ENCODE peak calls at places on chromosome 2, in seven cellular contexts. One of them, this sample, is unnamed.

GRCh38 chr2:212228651-212229253 is 309.9 kb downstream of the ERBB4 start:
- DNase-seq in stimulated activated CD4-positive, alpha-beta T cell treated with anti-CD3 and anti-CD28 coated beads, Interleukin-12 subunit alpha, Interleukin-12 subunit beta, amount 100 ng/mL, for 4 hours: no peak
- DNase-seq in lower lobe of right lung: no peak
- DNase-seq in CD4-positive, alpha-beta memory T cell: no peak
- DNase-seq in stimulated activated naive B cell treated with anti-CD40 and anti-IgM and Interleukin-4, amounts not matched to agents 10 μg/mL and 1 μg/mL and 100 μg/mL, for 72 hours: no peak
- DNase-seq in activated CD8-positive, alpha-beta T cell treated with anti-CD3 and anti-CD28 coated beads for 36 hours: no peak
- DNase-seq in stimulated activated CD8-positive, alpha-beta memory T cell treated with anti-CD3 and anti-CD28 coated beads, Interleukin-2, amount 100 ng/mL, for 48 hours: no peak
- DNase-seq in this sample: no peak

GRCh38 chr2:44964704-44965343 is 23.3 kb downstream of the SIX3 start:
- DNase-seq in stimulated activated CD8-positive, alpha-beta memory T cell treated with anti-CD3 and anti-CD28 coated beads, Interleukin-2, amount 100 ng/mL, for 48 hours: no peak
- DNase-seq in lower lobe of right lung: no peak
- DNase-seq in stimulated activated naive B cell treated with anti-CD40 and anti-IgM and Interleukin-4, amounts not matched to agents 10 μg/mL and 1 μg/mL and 100 μg/mL, for 72 hours: no peak
- DNase-seq in stimulated activated CD4-positive, alpha-beta T cell treated with anti-CD3 and anti-CD28 coated beads, Interleukin-12 subunit alpha, Interleukin-12 subunit beta, amount 100 ng/mL, for 4 hours: no peak
- DNase-seq in activated CD8-positive, alpha-beta T cell treated with anti-CD3 and anti-CD28 coated beads for 36 hours: no peak
- DNase-seq in CD4-positive, alpha-beta memory T cell: no peak
- DNase-seq in this sample: no peak

GRCh38 chr2:150612957-150613710 is 125.7 kb upstream of the RND3 start:
- DNase-seq in stimulated activated naive B cell treated with anti-CD40 and anti-IgM and Interleukin-4, amounts not matched to agents 10 μg/mL and 1 μg/mL and 100 μg/mL, for 72 hours: no peak
- DNase-seq in stimulated activated CD8-positive, alpha-beta memory T cell treated with anti-CD3 and anti-CD28 coated beads, Interleukin-2, amount 100 ng/mL, for 48 hours: no peak
- DNase-seq in stimulated activated CD4-positive, alpha-beta T cell treated with anti-CD3 and anti-CD28 coated beads, Interleukin-12 subunit alpha, Interleukin-12 subunit beta, amount 100 ng/mL, for 4 hours: no peak
- DNase-seq in lower lobe of right lung: no peak
- DNase-seq in CD4-positive, alpha-beta memory T cell: no peak
- DNase-seq in activated CD8-positive, alpha-beta T cell treated with anti-CD3 and anti-CD28 coated beads for 36 hours: no peak
- DNase-seq in this sample: no peak

GRCh38 chr2:69022548-69022947 is 9.6 kb downstream of the ANTXR1 start:
- DNase-seq in stimulated activated naive B cell treated with anti-CD40 and anti-IgM and Interleukin-4, amounts not matched to agents 10 μg/mL and 1 μg/mL and 100 μg/mL, for 72 hours: no peak
- DNase-seq in CD4-positive, alpha-beta memory T cell: no peak
- DNase-seq in stimulated activated CD8-positive, alpha-beta memory T cell treated with anti-CD3 and anti-CD28 coated beads, Interleukin-2, amount 100 ng/mL, for 48 hours: no peak
- DNase-seq in stimulated activated CD4-positive, alpha-beta T cell treated with anti-CD3 and anti-CD28 coated beads, Interleukin-12 subunit alpha, Interleukin-12 subunit beta, amount 100 ng/mL, for 4 hours: no peak
- DNase-seq in lower lobe of right lung: no peak
- DNase-seq in activated CD8-positive, alpha-beta T cell treated with anti-CD3 and anti-CD28 coated beads for 36 hours: no peak
- DNase-seq in this sample: no peak

GRCh38 chr2:127134235-127134634 is 27.3 kb upstream of the BIN1 start:
- DNase-seq in activated CD8-positive, alpha-beta T cell treated with anti-CD3 and anti-CD28 coated beads for 36 hours: no peak
- DNase-seq in lower lobe of right lung: no peak
- DNase-seq in CD4-positive, alpha-beta memory T cell: no peak
- DNase-seq in stimulated activated CD4-positive, alpha-beta T cell treated with anti-CD3 and anti-CD28 coated beads, Interleukin-12 subunit alpha, Interleukin-12 subunit beta, amount 100 ng/mL, for 4 hours: no peak
- DNase-seq in stimulated activated naive B cell treated with anti-CD40 and anti-IgM and Interleukin-4, amounts not matched to agents 10 μg/mL and 1 μg/mL and 100 μg/mL, for 72 hours: no peak
- DNase-seq in stimulated activated CD8-positive, alpha-beta memory T cell treated with anti-CD3 and anti-CD28 coated beads, Interleukin-2, amount 100 ng/mL, for 48 hours: no peak
- DNase-seq in this sample: no peak

GRCh38 chr2:163595033-163595432 is 140.8 kb downstream of the FIGN start:
- DNase-seq in CD4-positive, alpha-beta memory T cell: no peak
- DNase-seq in activated CD8-positive, alpha-beta T cell treated with anti-CD3 and anti-CD28 coated beads for 36 hours: no peak
- DNase-seq in lower lobe of right lung: no peak
- DNase-seq in stimulated activated naive B cell treated with anti-CD40 and anti-IgM and Interleukin-4, amounts not matched to agents 10 μg/mL and 1 μg/mL and 100 μg/mL, for 72 hours: no peak
- DNase-seq in stimulated activated CD8-positive, alpha-beta memory T cell treated with anti-CD3 and anti-CD28 coated beads, Interleukin-2, amount 100 ng/mL, for 48 hours: no peak
- DNase-seq in stimulated activated CD4-positive, alpha-beta T cell treated with anti-CD3 and anti-CD28 coated beads, Interleukin-12 subunit alpha, Interleukin-12 subunit beta, amount 100 ng/mL, for 4 hours: no peak
- DNase-seq in this sample: no peak

GRCh38 chr2:85564144-85564563 is 2.9 kb upstream of the GGCX start:
- DNase-seq in stimulated activated CD8-positive, alpha-beta memory T cell treated with anti-CD3 and anti-CD28 coated beads, Interleukin-2, amount 100 ng/mL, for 48 hours: no peak
- DNase-seq in CD4-positive, alpha-beta memory T cell: no peak
- DNase-seq in stimulated activated naive B cell treated with anti-CD40 and anti-IgM and Interleukin-4, amounts not matched to agents 10 μg/mL and 1 μg/mL and 100 μg/mL, for 72 hours: no peak
- DNase-seq in activated CD8-positive, alpha-beta T cell treated with anti-CD3 and anti-CD28 coated beads for 36 hours: no peak
- DNase-seq in lower lobe of right lung: no peak
- DNase-seq in stimulated activated CD4-positive, alpha-beta T cell treated with anti-CD3 and anti-CD28 coated beads, Interleukin-12 subunit alpha, Interleukin-12 subunit beta, amount 100 ng/mL, for 4 hours: no peak
- DNase-seq in this sample: no peak

GRCh38 chr2:153487482-153487881 is 8.9 kb upstream of the RPRM start:
- DNase-seq in CD4-positive, alpha-beta memory T cell: no peak
- DNase-seq in stimulated activated CD8-positive, alpha-beta memory T cell treated with anti-CD3 and anti-CD28 coated beads, Interleukin-2, amount 100 ng/mL, for 48 hours: no peak
- DNase-seq in lower lobe of right lung: no peak
- DNase-seq in stimulated activated naive B cell treated with anti-CD40 and anti-IgM and Interleukin-4, amounts not matched to agents 10 μg/mL and 1 μg/mL and 100 μg/mL, for 72 hours: no peak
- DNase-seq in stimulated activated CD4-positive, alpha-beta T cell treated with anti-CD3 and anti-CD28 coated beads, Interleukin-12 subunit alpha, Interleukin-12 subunit beta, amount 100 ng/mL, for 4 hours: no peak
- DNase-seq in activated CD8-positive, alpha-beta T cell treated with anti-CD3 and anti-CD28 coated beads for 36 hours: no peak
- DNase-seq in this sample: no peak

GRCh38 chr2:128421286-128421685 is 102.6 kb upstream of the HS6ST1 start:
- DNase-seq in stimulated activated CD8-positive, alpha-beta memory T cell treated with anti-CD3 and anti-CD28 coated beads, Interleukin-2, amount 100 ng/mL, for 48 hours: no peak
- DNase-seq in stimulated activated naive B cell treated with anti-CD40 and anti-IgM and Interleukin-4, amounts not matched to agents 10 μg/mL and 1 μg/mL and 100 μg/mL, for 72 hours: no peak
- DNase-seq in CD4-positive, alpha-beta memory T cell: no peak
- DNase-seq in activated CD8-positive, alpha-beta T cell treated with anti-CD3 and anti-CD28 coated beads for 36 hours: no peak
- DNase-seq in lower lobe of right lung: no peak
- DNase-seq in stimulated activated CD4-positive, alpha-beta T cell treated with anti-CD3 and anti-CD28 coated beads, Interleukin-12 subunit alpha, Interleukin-12 subunit beta, amount 100 ng/mL, for 4 hours: no peak
- DNase-seq in this sample: no peak

GRCh38 chr2:26279886-26280285 is 35.1 kb downstream of the HADHB start:
- DNase-seq in CD4-positive, alpha-beta memory T cell: no peak
- DNase-seq in lower lobe of right lung: no peak
- DNase-seq in stimulated activated naive B cell treated with anti-CD40 and anti-IgM and Interleukin-4, amounts not matched to agents 10 μg/mL and 1 μg/mL and 100 μg/mL, for 72 hours: no peak
- DNase-seq in stimulated activated CD8-positive, alpha-beta memory T cell treated with anti-CD3 and anti-CD28 coated beads, Interleukin-2, amount 100 ng/mL, for 48 hours: no peak
- DNase-seq in activated CD8-positive, alpha-beta T cell treated with anti-CD3 and anti-CD28 coated beads for 36 hours: no peak
- DNase-seq in stimulated activated CD4-positive, alpha-beta T cell treated with anti-CD3 and anti-CD28 coated beads, Interleukin-12 subunit alpha, Interleukin-12 subunit beta, amount 100 ng/mL, for 4 hours: no peak
- DNase-seq in this sample: no peak

GRCh38 chr2:74862268-74862964 is 28.5 kb downstream of the HK2 start:
- DNase-seq in stimulated activated CD4-positive, alpha-beta T cell treated with anti-CD3 and anti-CD28 coated beads, Interleukin-12 subunit alpha, Interleukin-12 subunit beta, amount 100 ng/mL, for 4 hours: no peak
- DNase-seq in stimulated activated naive B cell treated with anti-CD40 and anti-IgM and Interleukin-4, amounts not matched to agents 10 μg/mL and 1 μg/mL and 100 μg/mL, for 72 hours: no peak
- DNase-seq in activated CD8-positive, alpha-beta T cell treated with anti-CD3 and anti-CD28 coated beads for 36 hours: no peak
- DNase-seq in CD4-positive, alpha-beta memory T cell: no peak
- DNase-seq in lower lobe of right lung: no peak
- DNase-seq in stimulated activated CD8-positive, alpha-beta memory T cell treated with anti-CD3 and anti-CD28 coated beads, Interleukin-2, amount 100 ng/mL, for 48 hours: no peak
- DNase-seq in this sample: no peak